ENCODE peak calls at places on chromosomes 3 and 15, in six cellular contexts. G is Peyer's patch, W is spleen, T is testis, Z is esophagus muscularis mucosa, B is upper lobe of left lung. F is an unnamed sample.

GRCh38 chr3:170589113-170589512 is 3.2 kb upstream of the SLC7A14 start:
- DNase-seq in G (no peak), W (no peak), T (no peak), Z (no peak), B (no peak), F (no peak)

GRCh38 chr3:58222161-58222724 is 11.5 kb upstream of the DNASE1L3 start:
- DNase-seq in G (no peak), W (no peak), T (no peak), Z (no peak), B (no peak), F (no peak)

GRCh38 chr3:11290743-11291680 is 18.8 kb downstream of the ATG7 start:
- DNase-seq in G (no peak), W (no peak), T (no peak), Z (no peak), B (no peak), F (no peak)

GRCh38 chr15:58329781-58330467 is 101.9 kb upstream of the LIPC start:
- DNase-seq in G (no peak), W (no peak), T (no peak), Z (peak; percentile 50), B (no peak), F (no peak)

GRCh38 chr3:37905987-37906674 is 44.5 kb downstream of the CTDSPL start:
- DNase-seq in G (no peak), W (no peak), T (peak; percentile 41), Z (no peak), B (no peak), F (no peak)

GRCh38 chr15:83709246-83709645 is 55.3 kb downstream of the ADAMTSL3 start:
- DNase-seq in G (no peak), W (no peak), T (no peak), Z (no peak), B (no peak), F (no peak)

GRCh38 chr3:154842546-154842945 is 237.6 kb upstream of the MME start:
- DNase-seq in G (no peak), W (no peak), T (no peak), Z (no peak), B (no peak), F (no peak)

GRCh38 chr3:106299300-106300098 is 430.7 kb upstream of the CBLB start:
- DNase-seq in G (no peak), W (no peak), T (no peak), Z (no peak), B (no peak), F (no peak)

GRCh38 chr3:143727391-143727790 is 120.9 kb downstream of the SLC9A9 start:
- DNase-seq in G (no peak), W (no peak), T (no peak), Z (no peak), B (no peak), F (no peak)

GRCh38 chr3:112747624-112748023 is 99.0 kb downstream of the CD200R1L start:
- DNase-seq in G (no peak), W (no peak), T (no peak), Z (no peak), B (no peak), F (no peak)

GRCh38 chr15:62124176-62124952 is 40.7 kb downstream of the C2CD4B start:
- DNase-seq in G (no peak), W (no peak), T (no peak), Z (peak; percentile 5), B (no peak), F (no peak)

GRCh38 chr3:8442993-8443670 is 58.5 kb upstream of the LMCD1 start:
- DNase-seq in G (no peak), W (no peak), T (no peak), Z (no peak), B (no peak), F (no peak)

GRCh38 chr15:85963262-85963760 is 116.4 kb upstream of the AGBL1 start:
- DNase-seq in G (no peak), W (no peak), T (no peak), Z (no peak), B (no peak), F (no peak)

GRCh38 chr15:78811124-78811824 is at the start of gene ADAMTS7:
- DNase-seq in G (peak; percentile 70), W (peak; percentile 88), T (peak; percentile 78), Z (no peak), B (peak; percentile 96), F (peak; percentile 46)

GRCh38 chr3:171753665-171754408 is 56.4 kb downstream of the PLD1 start:
- DNase-seq in G (no peak), W (no peak), T (no peak), Z (no peak), B (no peak), F (no peak)

GRCh38 chr15:90184786-90185704 is 16.1 kb upstream of the SEMA4B start:
- DNase-seq in G (peak; percentile 91), W (peak; percentile 95), T (peak; percentile 79), Z (no peak), B (peak; percentile 95), F (peak; percentile 87)

GRCh38 chr3:14948609-14949038 is 1.2 kb downstream of the NR2C2 start:
- DNase-seq in G (no peak), W (no peak), T (no peak), Z (no peak), B (no peak), F (no peak)

GRCh38 chr3:142087676-142088075 is 61.7 kb downstream of the TFDP2 start:
- DNase-seq in G (no peak), W (no peak), T (no peak), Z (no peak), B (no peak), F (no peak)

GRCh38 chr3:69999191-70000027 is at the start of gene SAMMSON:
- DNase-seq in G (no peak), W (no peak), T (peak; percentile 73), Z (no peak), B (peak; percentile 54), F (no peak)

GRCh38 chr3:174193559-174193958 is 665.6 kb upstream of the NAALADL2 start:
- DNase-seq in G (no peak), W (no peak), T (no peak), Z (no peak), B (no peak), F (no peak)

GRCh38 chr3:157614896-157615295 is 111.7 kb upstream of the VEPH1 start:
- DNase-seq in G (no peak), W (no peak), T (no peak), Z (no peak), B (no peak), F (no peak)

GRCh38 chr3:157618075-157618760 is 115.0 kb upstream of the VEPH1 start:
- DNase-seq in G (no peak), W (no peak), T (no peak), Z (no peak), B (no peak), F (no peak)
- TF ChIP-seq CTCF in G (peak; percentile 68), W (peak; percentile 29), T (peak; percentile 72), Z (peak; percentile 68), B (peak; percentile 39), F (peak; percentile 68)

GRCh38 chr3:4977001-4977888 is 2.0 kb upstream of the BHLHE40 start:
- DNase-seq in G (peak; percentile 81), W (peak; percentile 93), T (peak; percentile 91), Z (no peak), B (peak; percentile 80), F (peak; percentile 85)

GRCh38 chr3:4977889-4978258 is 1.4 kb upstream of the BHLHE40 start:
- DNase-seq in G (no peak), W (no peak), T (no peak), Z (no peak), B (no peak), F (no peak)

GRCh38 chr3:4979401-4980228 is at the start of gene BHLHE40:
- DNase-seq in G (no peak), W (peak; percentile 90), T (no peak), Z (no peak), B (peak; percentile 94), F (peak; percentile 67)

GRCh38 chr3:4978966-4979400 is 254 bp upstream of the BHLHE40 start:
- DNase-seq in G (peak; percentile 95), W (peak; percentile 98), T (peak; percentile 97), Z (peak; percentile 99), B (peak; percentile 94), F (peak; percentile 97)

DNA sequence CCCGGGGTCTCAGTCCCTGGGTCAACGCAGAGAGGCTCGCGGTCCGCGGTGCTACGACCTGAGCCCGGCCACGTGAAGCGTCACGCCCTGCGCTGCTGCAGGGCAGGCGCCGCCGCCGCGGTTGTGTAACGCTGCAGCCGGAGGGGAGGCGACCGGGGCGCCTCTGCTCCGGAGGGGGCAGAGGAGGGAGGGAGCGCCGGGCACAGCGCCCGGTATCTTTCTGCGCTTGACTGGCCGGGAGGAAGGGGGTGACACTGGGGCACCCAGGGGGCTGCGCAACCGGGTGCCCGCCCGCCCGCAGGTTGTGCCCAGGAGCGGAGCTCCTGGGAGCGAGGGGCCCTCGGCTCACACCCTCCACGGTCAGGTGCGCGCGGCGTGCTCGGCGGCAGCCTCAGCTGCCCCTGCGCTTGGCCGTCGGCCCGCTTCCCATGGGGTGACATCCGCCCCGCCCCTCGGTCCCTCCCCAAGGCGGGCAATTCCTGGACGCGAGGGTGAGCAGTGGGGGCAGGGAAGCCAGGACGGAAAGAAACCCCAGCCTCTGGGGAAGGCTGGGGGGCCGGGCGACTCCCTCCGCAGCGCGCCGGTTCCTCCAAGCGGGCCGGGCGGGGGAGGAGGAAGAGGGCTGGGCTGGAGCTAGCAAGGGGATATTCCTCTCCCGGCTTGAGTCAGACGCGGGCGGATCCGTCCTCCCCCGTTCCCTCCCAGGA is 825 bp upstream of the BHLHE40 start:
- DNase-seq in G (peak; percentile 97), W (peak; percentile 98), T (peak; percentile 96), Z (peak; percentile 99), B (peak; percentile 98), F (peak; percentile 98)
- TF ChIP-seq POLR2A in G (peak; percentile 60), W (peak; percentile 16), T (no peak), Z (peak; percentile 63), B (peak; percentile 18), F (no peak)

GRCh38 chr3:168596175-168596574 is 500.5 kb upstream of the GOLIM4 start:
- DNase-seq in G (no peak), W (no peak), T (no peak), Z (no peak), B (no peak), F (no peak)
- TF ChIP-seq CTCF in G (no peak), W (no peak), T (no peak), Z (no peak), B (no peak), F (no peak)

GRCh38 chr15:99504071-99504822 is 61.5 kb upstream of the MEF2A start:
- DNase-seq in G (no peak), W (no peak), T (no peak), Z (peak; percentile 87), B (no peak), F (no peak)

GRCh38 chr15:99502182-99502581 is 63.6 kb upstream of the MEF2A start:
- DNase-seq in G (no peak), W (no peak), T (no peak), Z (no peak), B (peak; percentile 27), F (no peak)

GRCh38 chr15:99504823-99505551 is 60.8 kb upstream of the MEF2A start:
- DNase-seq in G (no peak), W (peak; percentile 72), T (no peak), Z (peak; percentile 7), B (no peak), F (no peak)

GRCh38 chr15:99503411-99503810 is 62.4 kb upstream of the MEF2A start:
- DNase-seq in G (no peak), W (no peak), T (no peak), Z (no peak), B (no peak), F (no peak)

DNA sequence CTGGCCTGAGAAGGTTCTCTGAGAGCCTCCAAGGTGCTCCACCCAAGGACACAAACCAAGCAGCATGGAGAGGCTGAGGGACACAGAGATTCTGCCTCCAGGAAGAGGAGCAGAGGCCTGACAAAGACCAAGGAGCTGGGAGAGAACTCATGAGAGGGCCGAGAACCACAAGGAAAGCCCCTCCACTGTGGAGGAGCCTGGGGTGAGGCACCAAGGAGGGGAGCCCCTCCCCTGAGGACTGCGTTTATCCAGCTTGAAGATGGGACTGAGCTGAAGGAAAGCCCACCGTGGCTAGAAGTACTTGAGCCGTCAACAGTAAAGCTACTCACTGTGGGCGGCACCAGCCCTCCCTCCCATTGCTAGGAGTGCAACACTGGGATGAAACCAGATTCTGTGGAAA is 63.1 kb upstream of the MEF2A start:
- DNase-seq in G (no peak), W (peak; percentile 55), T (no peak), Z (no peak), B (no peak), F (no peak)
- TF ChIP-seq POLR2A in G (no peak), W (no peak), T (no peak), Z (no peak), B (no peak), F (no peak)